ENCODE peak calls at places on chromosomes 1 and 21, in five cellular contexts. One of them, this sample, is unnamed.

GRCh38 chr1:32878183-32878582 is 7.5 kb upstream of the FNDC5 start:
- DNase-seq in posterior cingulate gyrus: peak; percentile 40
- DNase-seq in hepatocyte: no peak
- DNase-seq in smooth muscle cell of the brain vasculature: no peak
- DNase-seq in T-helper 9 cell: no peak
- DNase-seq in this sample: no peak

GRCh38 chr1:37143818-37144217 is 109.5 kb upstream of the GRIK3 start:
- DNase-seq in posterior cingulate gyrus: no peak
- DNase-seq in hepatocyte: peak; percentile 13
- DNase-seq in smooth muscle cell of the brain vasculature: no peak
- DNase-seq in T-helper 9 cell: no peak
- DNase-seq in this sample: peak; percentile 70

GRCh38 chr1:221166559-221167318 is 287.5 kb downstream of the HLX start:
- DNase-seq in posterior cingulate gyrus: no peak
- DNase-seq in hepatocyte: no peak
- DNase-seq in smooth muscle cell of the brain vasculature: no peak
- DNase-seq in T-helper 9 cell: no peak
- DNase-seq in this sample: no peak

GRCh38 chr1:165619647-165620151 is 11.3 kb upstream of the MGST3 start:
- DNase-seq in posterior cingulate gyrus: no peak
- DNase-seq in hepatocyte: no peak
- DNase-seq in smooth muscle cell of the brain vasculature: no peak
- DNase-seq in T-helper 9 cell: no peak
- DNase-seq in this sample: no peak

GRCh38 chr1:6280761-6281451 is 20.0 kb upstream of the GPR153 start:
- DNase-seq in posterior cingulate gyrus: no peak
- DNase-seq in hepatocyte: no peak
- DNase-seq in smooth muscle cell of the brain vasculature: no peak
- DNase-seq in T-helper 9 cell: no peak
- DNase-seq in this sample: peak; percentile 86

GRCh38 chr1:21337931-21338567 is 47.8 kb upstream of the ECE1 start:
- DNase-seq in posterior cingulate gyrus: no peak
- DNase-seq in hepatocyte: peak; percentile 53
- DNase-seq in smooth muscle cell of the brain vasculature: no peak
- DNase-seq in T-helper 9 cell: no peak
- DNase-seq in this sample: no peak

GRCh38 chr1:61226791-61227567 is 144.6 kb downstream of the NFIA start:
- DNase-seq in posterior cingulate gyrus: no peak
- DNase-seq in hepatocyte: no peak
- DNase-seq in smooth muscle cell of the brain vasculature: no peak
- DNase-seq in T-helper 9 cell: no peak
- DNase-seq in this sample: no peak

GRCh38 chr1:205680073-205680851 is at the start of gene SLC45A3:
- DNase-seq in posterior cingulate gyrus: peak; percentile 32
- DNase-seq in hepatocyte: peak; percentile 57
- DNase-seq in smooth muscle cell of the brain vasculature: no peak
- DNase-seq in T-helper 9 cell: no peak
- DNase-seq in this sample: peak; percentile 74

GRCh38 chr1:149993764-149994163 is 16.8 kb downstream of the OTUD7B start:
- DNase-seq in posterior cingulate gyrus: no peak
- DNase-seq in hepatocyte: no peak
- DNase-seq in smooth muscle cell of the brain vasculature: no peak
- DNase-seq in T-helper 9 cell: no peak
- DNase-seq in this sample: no peak

GRCh38 chr1:58885998-58886397 is 102.2 kb upstream of the JUN start:
- DNase-seq in posterior cingulate gyrus: peak; percentile 59
- DNase-seq in hepatocyte: no peak
- DNase-seq in smooth muscle cell of the brain vasculature: no peak
- DNase-seq in T-helper 9 cell: no peak
- DNase-seq in this sample: no peak

GRCh38 chr1:192529031-192529755 is 46.4 kb upstream of the RGS1 start:
- DNase-seq in posterior cingulate gyrus: no peak
- DNase-seq in hepatocyte: no peak
- DNase-seq in smooth muscle cell of the brain vasculature: no peak
- DNase-seq in T-helper 9 cell: no peak
- DNase-seq in this sample: peak; percentile 21

GRCh38 chr1:3221112-3222041 is 152.4 kb downstream of the PRDM16 start:
- DNase-seq in posterior cingulate gyrus: peak; percentile 56
- DNase-seq in hepatocyte: no peak
- DNase-seq in smooth muscle cell of the brain vasculature: no peak
- DNase-seq in T-helper 9 cell: no peak
- DNase-seq in this sample: no peak

GRCh38 chr1:18936814-18937481 is 19.5 kb downstream of the IFFO2 start:
- DNase-seq in posterior cingulate gyrus: no peak
- DNase-seq in hepatocyte: peak; percentile 65
- DNase-seq in smooth muscle cell of the brain vasculature: no peak
- DNase-seq in T-helper 9 cell: no peak
- DNase-seq in this sample: no peak

GRCh38 chr1:229037806-229038405 is 233.0 kb upstream of the RAB4A start:
- DNase-seq in posterior cingulate gyrus: no peak
- DNase-seq in hepatocyte: no peak
- DNase-seq in smooth muscle cell of the brain vasculature: no peak
- DNase-seq in T-helper 9 cell: no peak
- DNase-seq in this sample: no peak

GRCh38 chr1:248858096-248858890 is 592 bp downstream of the ZNF692 start:
- DNase-seq in posterior cingulate gyrus: peak; percentile 65
- DNase-seq in hepatocyte: peak; percentile 84
- DNase-seq in smooth muscle cell of the brain vasculature: no peak
- DNase-seq in T-helper 9 cell: no peak
- DNase-seq in this sample: peak; percentile 89

GRCh38 chr1:221397141-221397540 is 344.7 kb downstream of the DUSP10 start:
- DNase-seq in posterior cingulate gyrus: no peak
- DNase-seq in hepatocyte: no peak
- DNase-seq in smooth muscle cell of the brain vasculature: no peak
- DNase-seq in T-helper 9 cell: no peak
- DNase-seq in this sample: no peak

GRCh38 chr1:52857443-52857842 is 14.9 kb downstream of the ZYG11A start:
- DNase-seq in posterior cingulate gyrus: no peak
- DNase-seq in hepatocyte: no peak
- DNase-seq in smooth muscle cell of the brain vasculature: no peak
- DNase-seq in T-helper 9 cell: no peak
- DNase-seq in this sample: no peak

GRCh38 chr1:95084317-95085176 is 11.8 kb upstream of the ALG14 start:
- DNase-seq in posterior cingulate gyrus: peak; percentile 21
- DNase-seq in hepatocyte: peak; percentile 55
- DNase-seq in smooth muscle cell of the brain vasculature: no peak
- DNase-seq in T-helper 9 cell: no peak
- DNase-seq in this sample: peak; percentile 83

GRCh38 chr1:233971753-233972152 is 67.3 kb downstream of the SLC35F3 start:
- DNase-seq in posterior cingulate gyrus: no peak
- DNase-seq in hepatocyte: no peak
- DNase-seq in smooth muscle cell of the brain vasculature: no peak
- DNase-seq in T-helper 9 cell: no peak
- DNase-seq in this sample: no peak

GRCh38 chr1:175080030-175080429 is 12.4 kb downstream of the TNN start:
- DNase-seq in posterior cingulate gyrus: no peak
- DNase-seq in hepatocyte: no peak
- DNase-seq in smooth muscle cell of the brain vasculature: no peak
- DNase-seq in T-helper 9 cell: no peak
- DNase-seq in this sample: no peak

GRCh38 chr1:195591917-195592672 is 1016.1 kb downstream of the KCNT2 start:
- DNase-seq in posterior cingulate gyrus: no peak
- DNase-seq in hepatocyte: peak; percentile 26
- DNase-seq in smooth muscle cell of the brain vasculature: no peak
- DNase-seq in T-helper 9 cell: no peak
- DNase-seq in this sample: no peak

GRCh38 chr1:158019177-158019868 is 25.9 kb downstream of the KIRREL1 start:
- DNase-seq in posterior cingulate gyrus: no peak
- DNase-seq in hepatocyte: peak; percentile 80
- DNase-seq in smooth muscle cell of the brain vasculature: peak; percentile 75
- DNase-seq in T-helper 9 cell: no peak
- DNase-seq in this sample: peak; percentile 94

GRCh38 chr1:7940745-7941436 is at the start of gene TNFRSF9:
- DNase-seq in posterior cingulate gyrus: no peak
- DNase-seq in hepatocyte: peak; percentile 61
- DNase-seq in smooth muscle cell of the brain vasculature: no peak
- DNase-seq in T-helper 9 cell: peak; percentile 40
- DNase-seq in this sample: no peak

GRCh38 chr1:236066828-236067386 is 2.0 kb upstream of the NID1 start:
- DNase-seq in posterior cingulate gyrus: peak; percentile 17
- DNase-seq in hepatocyte: no peak
- DNase-seq in smooth muscle cell of the brain vasculature: no peak
- DNase-seq in T-helper 9 cell: peak; percentile 45
- DNase-seq in this sample: peak; percentile 25

GRCh38 chr1:154479764-154480421 is 22.1 kb upstream of the TDRD10 start:
- DNase-seq in posterior cingulate gyrus: peak; percentile 62
- DNase-seq in hepatocyte: peak; percentile 87
- DNase-seq in smooth muscle cell of the brain vasculature: peak; percentile 75
- DNase-seq in T-helper 9 cell: peak; percentile 38
- DNase-seq in this sample: peak; percentile 81

GRCh38 chr21:25791321-25791720 is 56.5 kb downstream of the GABPA start:
- DNase-seq in posterior cingulate gyrus: no peak
- DNase-seq in hepatocyte: no peak
- DNase-seq in smooth muscle cell of the brain vasculature: no peak
- DNase-seq in T-helper 9 cell: no peak
- DNase-seq in this sample: peak; percentile 27

GRCh38 chr1:234906654-234907053 is 222.0 kb downstream of the TOMM20 start:
- DNase-seq in posterior cingulate gyrus: no peak
- DNase-seq in hepatocyte: no peak
- DNase-seq in smooth muscle cell of the brain vasculature: no peak
- DNase-seq in T-helper 9 cell: no peak
- DNase-seq in this sample: no peak

GRCh38 chr1:197521118-197521739 is 253.2 kb downstream of the CRB1 start:
- DNase-seq in posterior cingulate gyrus: no peak
- DNase-seq in hepatocyte: peak; percentile 42
- DNase-seq in smooth muscle cell of the brain vasculature: no peak
- DNase-seq in T-helper 9 cell: no peak
- DNase-seq in this sample: peak; percentile 80

GRCh38 chr21:41923641-41924342 is 30.0 kb downstream of the C2CD2 start:
- DNase-seq in posterior cingulate gyrus: no peak
- DNase-seq in hepatocyte: no peak
- DNase-seq in smooth muscle cell of the brain vasculature: no peak
- DNase-seq in T-helper 9 cell: no peak
- DNase-seq in this sample: no peak

GRCh38 chr21:33998402-33998801 is 75.0 kb upstream of the MRPS6 start:
- DNase-seq in posterior cingulate gyrus: no peak
- DNase-seq in hepatocyte: no peak
- DNase-seq in smooth muscle cell of the brain vasculature: no peak
- DNase-seq in T-helper 9 cell: no peak
- DNase-seq in this sample: no peak

GRCh38 chr1:171141336-171142051 is 43.6 kb upstream of the FMO2 start:
- DNase-seq in posterior cingulate gyrus: no peak
- DNase-seq in hepatocyte: peak; percentile 46
- DNase-seq in smooth muscle cell of the brain vasculature: peak; percentile 95
- DNase-seq in T-helper 9 cell: no peak
- DNase-seq in this sample: peak; percentile 57

GRCh38 chr1:37020653-37021277 is 13.6 kb downstream of the GRIK3 start:
- DNase-seq in posterior cingulate gyrus: no peak
- DNase-seq in hepatocyte: peak; percentile 51
- DNase-seq in smooth muscle cell of the brain vasculature: no peak
- DNase-seq in T-helper 9 cell: no peak
- DNase-seq in this sample: peak; percentile 89

GRCh38 chr1:182811975-182812727 is 22.6 kb downstream of the NPL start:
- DNase-seq in posterior cingulate gyrus: no peak
- DNase-seq in hepatocyte: no peak
- DNase-seq in smooth muscle cell of the brain vasculature: no peak
- DNase-seq in T-helper 9 cell: no peak
- DNase-seq in this sample: peak; percentile 24

GRCh38 chr1:111227434-111227833 is at the start of gene CHI3L2:
- DNase-seq in posterior cingulate gyrus: no peak
- DNase-seq in hepatocyte: no peak
- DNase-seq in smooth muscle cell of the brain vasculature: no peak
- DNase-seq in T-helper 9 cell: no peak
- DNase-seq in this sample: no peak

GRCh38 chr1:21933397-21934248 is 3.5 kb downstream of the HSPG2 start:
- DNase-seq in posterior cingulate gyrus: no peak
- DNase-seq in hepatocyte: peak; percentile 68
- DNase-seq in smooth muscle cell of the brain vasculature: no peak
- DNase-seq in T-helper 9 cell: no peak
- DNase-seq in this sample: peak; percentile 73